ENCODE peak calls at places on chromosomes 7 and 10, in four cellular contexts. B, F, X and W are unnamed samples.

GRCh38 chr7:150800576-150801241 is at the start of gene TMEM176A:
- DNase-seq in B (no peak), F (peak; percentile 64), X (no peak), W (no peak)

GRCh38 chr7:121372376-121373024 is 23.6 kb downstream of the FAM3C start:
- DNase-seq in B (peak; percentile 6), F (no peak), X (no peak), W (no peak)

GRCh38 chr10:55091691-55092328 is 290.8 kb upstream of the PCDH15 start:
- DNase-seq in B (peak; percentile 1), F (no peak), X (peak; percentile 5), W (no peak)

GRCh38 chr10:121774813-121775212 is 153.0 kb downstream of the ATE1 start:
- DNase-seq in B (peak; percentile 46), F (no peak), X (no peak), W (no peak)

GRCh38 chr10:88763441-88763840 is 3.6 kb downstream of the LIPN start:
- DNase-seq in B (no peak), F (no peak), X (no peak), W (no peak)

GRCh38 chr7:93819699-93820098 is 70.9 kb downstream of the TFPI2 start:
- DNase-seq in B (no peak), F (no peak), X (no peak), W (no peak)

GRCh38 chr10:124994573-124995473 is 52.9 kb downstream of the ZRANB1 start:
- DNase-seq in B (no peak), F (peak; percentile 42), X (no peak), W (no peak)

GRCh38 chr10:121608669-121609190 is 10.5 kb upstream of the FGFR2 start:
- DNase-seq in B (no peak), F (peak; percentile 90), X (peak; percentile 46), W (peak; percentile 81)

GRCh38 chr7:295155-296154 is 5.5 kb downstream of the FOXL3 start:
- DNase-seq in B (no peak), F (no peak), X (no peak), W (peak; percentile 20)

GRCh38 chr10:27783660-27784059 is 38.0 kb upstream of the MKX start:
- DNase-seq in B (peak; percentile 62), F (no peak), X (peak; percentile 89), W (peak; percentile 66)

GRCh38 chr10:15120523-15120922 is 23.4 kb downstream of the RPP38 start:
- DNase-seq in B (peak; percentile 79), F (no peak), X (no peak), W (no peak)

GRCh38 chr10:86187840-86188239 is 178.8 kb downstream of the GRID1 start:
- DNase-seq in B (no peak), F (no peak), X (no peak), W (no peak)

GRCh38 chr10:88810196-88810961 is 7.8 kb downstream of the LIPM start:
- DNase-seq in B (peak; percentile 72), F (no peak), X (peak; percentile 80), W (peak; percentile 38)

GRCh38 chr7:151423936-151424335 is 14.1 kb upstream of the WDR86 start:
- DNase-seq in B (no peak), F (no peak), X (no peak), W (no peak)

GRCh38 chr10:11586170-11586569 is 25.3 kb downstream of the USP6NL start:
- DNase-seq in B (peak; percentile 35), F (no peak), X (no peak), W (no peak)

GRCh38 chr7:103995554-103995953 is 6.1 kb upstream of the RELN start:
- DNase-seq in B (peak; percentile 40), F (no peak), X (no peak), W (no peak)

GRCh38 chr10:113739031-113739430 is 12.5 kb upstream of the PLEKHS1 start:
- DNase-seq in B (no peak), F (no peak), X (no peak), W (no peak)

GRCh38 chr10:3764626-3765375 is 20.2 kb downstream of the KLF6 start:
- DNase-seq in B (no peak), F (no peak), X (no peak), W (no peak)

GRCh38 chr10:29757551-29758297 is 123.0 kb upstream of the SVIL start:
- DNase-seq in B (peak; percentile 68), F (no peak), X (no peak), W (no peak)

GRCh38 chr7:151433721-151434400 is 6.1 kb downstream of the CRYGN start:
- DNase-seq in B (no peak), F (no peak), X (no peak), W (no peak)

GRCh38 chr10:29784175-29784773 is 149.5 kb upstream of the SVIL start:
- DNase-seq in B (peak; percentile 100), F (no peak), X (peak; percentile 94), W (peak; percentile 86)

GRCh38 chr10:31759124-31759798 is 169.4 kb downstream of the ARHGAP12 start:
- DNase-seq in B (no peak), F (peak; percentile 72), X (peak; percentile 80), W (peak; percentile 77)

GRCh38 chr10:133028158-133028557 is 59.6 kb upstream of the ADGRA1 start:
- DNase-seq in B (no peak), F (no peak), X (no peak), W (no peak)

GRCh38 chr10:111475720-111476119 is 398.9 kb downstream of the ADRA2A start:
- DNase-seq in B (no peak), F (no peak), X (no peak), W (no peak)

GRCh38 chr7:11584406-11585031 is 247.5 kb downstream of the THSD7A start:
- DNase-seq in B (no peak), F (no peak), X (no peak), W (no peak)

DNA sequence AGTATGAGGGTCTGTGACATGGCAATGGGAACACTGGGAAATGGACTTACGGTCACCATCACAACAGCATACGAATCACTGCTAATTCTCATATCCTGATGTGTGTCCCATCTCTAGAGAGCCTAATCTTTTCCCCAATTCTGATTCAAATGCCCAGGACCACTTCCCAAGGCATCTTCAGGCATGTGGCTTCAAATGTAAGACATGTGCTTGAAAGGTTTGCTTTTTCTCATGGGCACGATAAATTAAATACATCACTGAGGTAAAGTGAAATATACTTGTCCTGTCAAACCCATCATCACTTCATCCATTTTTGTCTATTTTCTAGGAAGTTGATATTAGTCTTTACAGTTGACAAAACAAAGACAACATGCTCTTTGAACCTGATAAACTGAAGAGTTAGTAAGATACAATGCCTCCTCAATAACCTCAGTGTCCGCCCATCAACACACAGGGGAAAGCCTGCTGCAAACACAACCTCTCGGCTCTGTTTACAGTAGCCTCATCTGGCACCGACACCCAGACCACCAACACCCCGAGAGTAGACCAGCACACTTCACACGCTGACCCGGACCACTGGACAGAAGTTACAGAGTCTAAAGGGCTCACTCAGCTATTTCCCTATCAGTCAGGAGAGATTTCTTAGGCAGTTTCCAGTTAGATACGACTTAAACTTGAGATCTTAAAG is 24.8 kb downstream of the GRB10 start:
- DNase-seq in B (no peak), F (no peak), X (no peak), W (no peak)
- H3K79me1 ChIP-seq in B (peaks cover 73% of the 10 kb centered on the region), F (peaks cover 30% of the 10 kb centered on the region), X (peaks cover 56% of the 10 kb centered on the region), W (no peaks in the 10 kb centered on the region)

DNA sequence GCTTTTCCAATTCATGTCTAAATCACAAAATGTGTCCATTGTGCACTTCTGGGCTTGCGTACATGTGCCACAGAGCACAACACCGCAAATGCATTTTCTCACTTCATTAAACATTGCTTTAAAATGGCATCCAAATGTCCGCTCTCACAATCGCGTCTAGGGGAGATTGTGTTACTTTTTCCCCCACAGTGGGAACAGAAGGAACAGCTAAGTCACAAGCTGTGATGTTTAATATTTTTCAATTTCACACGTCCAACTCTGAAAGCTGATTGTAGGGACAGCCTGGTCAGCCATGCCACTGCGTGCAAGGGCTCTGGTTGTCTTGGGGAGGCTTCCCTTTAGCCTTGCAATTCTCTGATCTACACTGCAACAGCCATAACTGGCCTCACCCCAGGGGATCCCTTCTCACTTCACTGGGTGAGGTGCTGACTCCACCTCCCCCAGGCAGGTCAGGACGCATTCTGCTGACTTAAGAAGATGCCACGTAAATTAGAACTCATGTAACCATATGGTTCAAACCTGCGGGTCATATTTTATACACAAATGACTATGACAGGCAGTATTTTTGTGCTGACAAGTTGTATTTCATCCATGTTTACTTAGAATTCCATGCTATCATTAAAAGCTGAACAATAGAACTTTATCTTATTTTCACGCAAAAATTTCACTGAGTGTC is 425.2 kb upstream of the NFE2L3 start:
- DNase-seq in B (no peak), F (no peak), X (peak; percentile 31), W (no peak)
- H3K4me2 ChIP-seq in B (no peak overlapping the region), F (peak overlapping the region; percentile 6), X (no peak overlapping the region), W (no peak overlapping the region)

GRCh38 chr7:149771199-149771636 is 2.2 kb downstream of the ZNF467 start:
- DNase-seq in B (no peak), F (no peak), X (no peak), W (no peak)
- H4K5ac ChIP-seq in B (peak overlapping the region; percentile 55), F (no peak overlapping the region), X (no peak overlapping the region), W (no peak overlapping the region)

GRCh38 chr7:92447239-92448184 is at the start of gene GATAD1:
- DNase-seq in B (peak; percentile 91), F (peak; percentile 90), X (peak; percentile 96), W (peak; percentile 95)
- H3K79me1 ChIP-seq in B (peaks cover 34% of the 10 kb centered on the region), F (no peaks in the 10 kb centered on the region), X (peaks cover 7% of the 10 kb centered on the region), W (no peaks in the 10 kb centered on the region)

DNA sequence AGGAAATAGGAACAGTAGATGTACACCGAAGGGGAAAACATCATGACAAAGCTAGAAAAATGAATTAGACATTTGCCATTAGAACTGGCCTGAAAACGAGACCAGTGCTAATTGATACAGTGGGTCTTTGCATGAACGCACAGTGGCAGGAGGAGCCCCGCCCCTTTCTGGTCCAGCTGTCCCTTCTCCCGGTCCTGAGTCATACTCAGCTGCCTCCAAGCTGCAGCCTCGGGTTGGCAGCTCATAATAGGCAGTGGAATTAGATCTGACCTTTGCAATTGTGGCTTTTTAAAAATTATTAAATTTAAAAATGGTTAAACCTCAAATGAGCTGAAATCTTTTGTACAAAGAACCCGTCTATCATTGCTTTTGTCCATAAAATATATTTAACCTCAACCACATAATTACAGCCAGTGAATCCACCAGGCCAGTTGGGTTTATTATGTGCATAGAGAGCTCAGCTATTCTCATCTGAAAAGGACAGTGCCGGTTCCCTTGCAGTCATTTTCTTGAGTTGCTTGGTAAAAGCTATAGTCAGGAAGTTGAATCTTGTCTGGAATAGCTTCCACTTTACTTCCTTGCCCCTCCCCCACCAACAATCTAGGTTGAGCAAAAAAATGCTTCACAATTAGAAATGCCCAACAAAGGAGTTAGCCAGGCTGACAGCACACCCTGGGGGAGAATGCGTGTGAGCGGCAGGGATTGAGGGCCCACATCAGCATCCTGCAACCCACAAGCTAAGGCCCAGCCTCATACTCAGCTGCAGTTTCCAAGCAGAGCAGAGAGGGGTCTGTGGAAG is 147.1 kb downstream of the BUB3 start:
- DNase-seq in B (no peak), F (no peak), X (peak; percentile 37), W (no peak)
- H3K4me2 ChIP-seq in B (no peak overlapping the region), F (no peak overlapping the region), X (no peak overlapping the region), W (no peak overlapping the region)

GRCh38 chr10:1540144-1540543 is 197.2 kb downstream of the ADARB2 start:
- DNase-seq in B (no peak), F (no peak), X (no peak), W (no peak)
- H4K5ac ChIP-seq in B (no peak overlapping the region), F (no peak overlapping the region), X (no peak overlapping the region), W (no peak overlapping the region)

GRCh38 chr7:51126324-51126723 is 190.3 kb downstream of the COBL start:
- DNase-seq in B (no peak), F (peak; percentile 8), X (no peak), W (no peak)

GRCh38 chr7:51123322-51124021 is 193.1 kb downstream of the COBL start:
- DNase-seq in B (peak; percentile 79), F (peak; percentile 19), X (no peak), W (no peak)

GRCh38 chr7:51121945-51122425 is 194.6 kb downstream of the COBL start:
- DNase-seq in B (no peak), F (peak; percentile 41), X (peak; percentile 71), W (no peak)

GRCh38 chr7:51126813-51127617 is 189.6 kb downstream of the COBL start:
- DNase-seq in B (no peak), F (peak; percentile 31), X (no peak), W (no peak)

GRCh38 chr7:51124321-51124720 is 192.3 kb downstream of the COBL start:
- DNase-seq in B (no peak), F (peak; percentile 22), X (no peak), W (no peak)
- H3K79me1 ChIP-seq in B (no peaks in the 10 kb centered on the region), F (no peaks in the 10 kb centered on the region), X (no peaks in the 10 kb centered on the region), W (no peaks in the 10 kb centered on the region)